ENCODE peak calls at places on chromosomes 16 and 17, in five cellular contexts. X, J, U, I and K are unnamed samples.
A peak's percentile ranks its signal among the peaks of the same experiment; 100 is the strongest.

GRCh38 chr16:56125922-56126321 is 65.4 kb upstream of the GNAO1 start:
- DNase-seq in X (no peak), J (no peak), U (no peak), I (no peak), K (no peak)

GRCh38 chr17:48878920-48879898 is 13.4 kb upstream of the ATP5MC1 start:
- DNase-seq in J (peak; percentile 24), I (peak; percentile 78), X (peak; percentile 63), U (peak; percentile 54), K (peak; percentile 87)

GRCh38 chr16:21613361-21613760 is 14.0 kb downstream of the METTL9 start:
- DNase-seq in I (no peak), U (no peak), J (no peak), X (no peak), K (no peak)

GRCh38 chr16:30844671-30845449 is 49.0 kb downstream of the BCL7C start:
- DNase-seq in U (peak; percentile 76), I (peak; percentile 93), X (peak; percentile 59), J (peak; percentile 71), K (peak; percentile 91)

GRCh38 chr16:61579195-61579594 is 457.0 kb downstream of the CDH8 start:
- DNase-seq in I (peak; percentile 20), U (no peak), X (no peak), J (no peak), K (no peak)

GRCh38 chr16:54286330-54287017 is at the start of gene IRX3:
- DNase-seq in J (no peak), X (peak; percentile 71), I (peak; percentile 40), U (peak; percentile 90), K (peak; percentile 97)

GRCh38 chr17:47744168-47745036 is 11.4 kb downstream of the TBX21 start:
- DNase-seq in X (no peak), J (no peak), U (no peak), I (no peak), K (no peak)

GRCh38 chr16:56848955-56849689 is 15.9 kb upstream of the SLC12A3 start:
- DNase-seq in I (no peak), X (no peak), U (no peak), J (no peak), K (peak; percentile 82)

GRCh38 chr16:52191533-52192134 is 355.3 kb downstream of the TOX3 start:
- DNase-seq in U (peak; percentile 36), J (peak; percentile 15), I (peak; percentile 85), X (peak; percentile 79), K (peak; percentile 74)

GRCh38 chr16:19432429-19432828 is 14.7 kb downstream of the TMC5 start:
- DNase-seq in X (no peak), I (no peak), U (no peak), J (no peak), K (no peak)

GRCh38 chr17:64123114-64123513 is 6.8 kb downstream of the ERN1 start:
- DNase-seq in J (no peak), U (no peak), X (no peak), I (no peak), K (no peak)

GRCh38 chr17:42562845-42563509 is 1.0 kb downstream of the COASY start:
- DNase-seq in X (no peak), J (no peak), U (no peak), I (no peak), K (no peak)

GRCh38 chr16:79805621-79806020 is 205.1 kb upstream of the MAF start:
- DNase-seq in I (peak; percentile 30), U (no peak), X (no peak), J (no peak), K (no peak)

GRCh38 chr17:69854381-69854780 is 220.6 kb upstream of the KCNJ16 start:
- DNase-seq in I (no peak), J (no peak), U (no peak), X (no peak), K (no peak)

GRCh38 chr17:7716901-7717755 is at the start of gene DNAH2:
- DNase-seq in J (peak; percentile 41), I (peak; percentile 45), U (peak; percentile 76), X (peak; percentile 99), K (peak; percentile 94)

GRCh38 chr17:43918026-43918389 is 10.7 kb upstream of the MPP2 start:
- DNase-seq in I (no peak), U (no peak), J (no peak), X (no peak), K (no peak)